ENCODE peak calls at places on chromosomes 3 and 15, in six cellular contexts. One of them, this sample, is unnamed.

GRCh38 chr3:63571682-63572081 is 80.8 kb upstream of the SNTN start:
- DNase-seq in stimulated activated CD8-positive, alpha-beta memory T cell treated with anti-CD3 and anti-CD28 coated beads, Interleukin-7, amount 100 ng/mL, for 1 hour: no peak
- DNase-seq in GM13977: no peak
- DNase-seq in skeletal muscle cell: no peak
- DNase-seq in Kasumi-1: no peak
- DNase-seq in AG20443: no peak
- DNase-seq in this sample: no peak

GRCh38 chr15:48800811-48801460 is 9.9 kb downstream of the CEP152 start:
- DNase-seq in stimulated activated CD8-positive, alpha-beta memory T cell treated with anti-CD3 and anti-CD28 coated beads, Interleukin-7, amount 100 ng/mL, for 1 hour: no peak
- DNase-seq in skeletal muscle cell: no peak
- DNase-seq in Kasumi-1: peak
- DNase-seq in GM13977: no peak
- DNase-seq in AG20443: no peak
- DNase-seq in this sample: no peak

GRCh38 chr3:143465638-143466037 is 346.1 kb downstream of the CHST2 start:
- DNase-seq in skeletal muscle cell: no peak
- DNase-seq in AG20443: no peak
- DNase-seq in Kasumi-1: no peak
- DNase-seq in GM13977: no peak
- DNase-seq in stimulated activated CD8-positive, alpha-beta memory T cell treated with anti-CD3 and anti-CD28 coated beads, Interleukin-7, amount 100 ng/mL, for 1 hour: no peak
- DNase-seq in this sample: no peak

GRCh38 chr3:15521573-15521965 is at the start of gene COLQ:
- DNase-seq in stimulated activated CD8-positive, alpha-beta memory T cell treated with anti-CD3 and anti-CD28 coated beads, Interleukin-7, amount 100 ng/mL, for 1 hour: no peak
- DNase-seq in AG20443: no peak
- DNase-seq in Kasumi-1: no peak
- DNase-seq in GM13977: no peak
- DNase-seq in skeletal muscle cell: no peak
- DNase-seq in this sample: no peak

GRCh38 chr3:187150599-187150998 is 11.3 kb upstream of the RPL39L start:
- DNase-seq in skeletal muscle cell: no peak
- DNase-seq in stimulated activated CD8-positive, alpha-beta memory T cell treated with anti-CD3 and anti-CD28 coated beads, Interleukin-7, amount 100 ng/mL, for 1 hour: peak
- DNase-seq in Kasumi-1: peak
- DNase-seq in AG20443: no peak
- DNase-seq in GM13977: no peak
- DNase-seq in this sample: no peak

GRCh38 chr3:30970183-30970582 is 75.7 kb upstream of the GADL1 start:
- DNase-seq in stimulated activated CD8-positive, alpha-beta memory T cell treated with anti-CD3 and anti-CD28 coated beads, Interleukin-7, amount 100 ng/mL, for 1 hour: no peak
- DNase-seq in GM13977: peak
- DNase-seq in Kasumi-1: peak
- DNase-seq in skeletal muscle cell: no peak
- DNase-seq in AG20443: peak
- DNase-seq in this sample: no peak

GRCh38 chr3:20040476-20041196 is 390 bp downstream of the KAT2B start:
- DNase-seq in GM13977: peak
- DNase-seq in stimulated activated CD8-positive, alpha-beta memory T cell treated with anti-CD3 and anti-CD28 coated beads, Interleukin-7, amount 100 ng/mL, for 1 hour: peak
- DNase-seq in AG20443: peak
- DNase-seq in skeletal muscle cell: no peak
- DNase-seq in Kasumi-1: peak
- DNase-seq in this sample: no peak

GRCh38 chr3:186368164-186368563 is 6.1 kb upstream of the DGKG start:
- DNase-seq in AG20443: no peak
- DNase-seq in GM13977: no peak
- DNase-seq in stimulated activated CD8-positive, alpha-beta memory T cell treated with anti-CD3 and anti-CD28 coated beads, Interleukin-7, amount 100 ng/mL, for 1 hour: no peak
- DNase-seq in Kasumi-1: peak
- DNase-seq in skeletal muscle cell: no peak
- DNase-seq in this sample: no peak

GRCh38 chr15:42730536-42730935 is 6.4 kb downstream of the CDAN1 start:
- DNase-seq in AG20443: no peak
- DNase-seq in stimulated activated CD8-positive, alpha-beta memory T cell treated with anti-CD3 and anti-CD28 coated beads, Interleukin-7, amount 100 ng/mL, for 1 hour: no peak
- DNase-seq in Kasumi-1: no peak
- DNase-seq in skeletal muscle cell: no peak
- DNase-seq in GM13977: no peak
- DNase-seq in this sample: no peak

GRCh38 chr3:3552741-3553140 is 246.5 kb upstream of the LRRN1 start:
- DNase-seq in stimulated activated CD8-positive, alpha-beta memory T cell treated with anti-CD3 and anti-CD28 coated beads, Interleukin-7, amount 100 ng/mL, for 1 hour: no peak
- DNase-seq in skeletal muscle cell: no peak
- DNase-seq in GM13977: no peak
- DNase-seq in AG20443: no peak
- DNase-seq in Kasumi-1: no peak
- DNase-seq in this sample: peak

GRCh38 chr3:194276768-194277546 is 74.2 kb downstream of the CPN2 start:
- DNase-seq in skeletal muscle cell: no peak
- DNase-seq in AG20443: peak
- DNase-seq in GM13977: no peak
- DNase-seq in stimulated activated CD8-positive, alpha-beta memory T cell treated with anti-CD3 and anti-CD28 coated beads, Interleukin-7, amount 100 ng/mL, for 1 hour: no peak
- DNase-seq in Kasumi-1: no peak
- DNase-seq in this sample: no peak

GRCh38 chr15:35166730-35167359 is 81.8 kb upstream of the NANOGP8 start:
- DNase-seq in GM13977: no peak
- DNase-seq in Kasumi-1: no peak
- DNase-seq in stimulated activated CD8-positive, alpha-beta memory T cell treated with anti-CD3 and anti-CD28 coated beads, Interleukin-7, amount 100 ng/mL, for 1 hour: no peak
- DNase-seq in AG20443: no peak
- DNase-seq in skeletal muscle cell: no peak
- DNase-seq in this sample: no peak

GRCh38 chr15:66004618-66005262 is 135.4 kb downstream of the RAB11A start:
- DNase-seq in AG20443: peak
- DNase-seq in stimulated activated CD8-positive, alpha-beta memory T cell treated with anti-CD3 and anti-CD28 coated beads, Interleukin-7, amount 100 ng/mL, for 1 hour: no peak
- DNase-seq in skeletal muscle cell: no peak
- DNase-seq in GM13977: peak
- DNase-seq in Kasumi-1: peak
- DNase-seq in this sample: no peak

This sample was measured in non-pigmented ciliary epithelial cell.